ENCODE peak calls at places on chromosome 10, in six cellular contexts. V is choroid plexus epithelial cell, Q is cardiac fibroblast, P is NB4, F is A549, C is astrocyte of the spinal cord. W is an unnamed sample.

GRCh38 chr10:132313305-132313704 is 5.6 kb upstream of the STK32C start:
- DNase-seq in V (no peak), Q (no peak), P (no peak), F (no peak), C (no peak), W (no peak)

GRCh38 chr10:7316839-7317238 is 94.0 kb downstream of the SFMBT2 start:
- DNase-seq in V (no peak), Q (no peak), P (no peak), F (no peak), C (no peak), W (no peak)

GRCh38 chr10:127135844-127136577 is 60.4 kb downstream of the INSYN2A start:
- DNase-seq in V (no peak), Q (no peak), P (no peak), F (no peak), C (no peak), W (no peak)

GRCh38 chr10:51462076-51462779 is 237.2 kb downstream of the CSTF2T start:
- DNase-seq in V (no peak), Q (no peak), P (no peak), F (no peak), C (no peak), W (no peak)

GRCh38 chr10:86970152-86970886 is 2.0 kb downstream of the ADIRF start:
- DNase-seq in V (no peak), Q (peak), P (peak), F (no peak), C (peak), W (no peak)

GRCh38 chr10:20207700-20208099 is 391.5 kb downstream of the PLXDC2 start:
- DNase-seq in V (no peak), Q (no peak), P (no peak), F (no peak), C (no peak), W (no peak)

GRCh38 chr10:74825033-74825370 is 1.4 kb upstream of the KAT6B start:
- DNase-seq in V (no peak), Q (no peak), P (peak), F (peak), C (no peak), W (no peak)

GRCh38 chr10:119817991-119818888 is 54.4 kb downstream of the MCMBP start:
- DNase-seq in V (peak), Q (peak), P (no peak), F (no peak), C (peak), W (peak)

GRCh38 chr10:106508920-106509319 is 655.6 kb downstream of the SORCS1 start:
- DNase-seq in V (no peak), Q (no peak), P (no peak), F (no peak), C (no peak), W (no peak)

GRCh38 chr10:76316234-76316633 is 884.8 kb downstream of the LRMDA start:
- DNase-seq in V (no peak), Q (no peak), P (no peak), F (no peak), C (no peak), W (no peak)

GRCh38 chr10:114276671-114277070 is 37.6 kb downstream of the VWA2 start:
- DNase-seq in V (no peak), Q (no peak), P (no peak), F (no peak), C (no peak), W (no peak)

GRCh38 chr10:29895436-29895835 is 163.9 kb downstream of the JCAD start:
- DNase-seq in V (peak), Q (peak), P (no peak), F (no peak), C (peak), W (peak)

GRCh38 chr10:7763929-7764328 is 23.9 kb downstream of the KIN start:
- DNase-seq in V (no peak), Q (peak), P (no peak), F (no peak), C (no peak), W (no peak)

GRCh38 chr10:67697646-67698245 is 1.8 kb upstream of the CTNNA3 start:
- DNase-seq in V (peak), Q (peak), P (peak), F (peak), C (peak), W (peak)

GRCh38 chr10:121521794-121522556 is 76.3 kb downstream of the FGFR2 start:
- DNase-seq in V (no peak), Q (no peak), P (no peak), F (no peak), C (no peak), W (no peak)

DNA sequence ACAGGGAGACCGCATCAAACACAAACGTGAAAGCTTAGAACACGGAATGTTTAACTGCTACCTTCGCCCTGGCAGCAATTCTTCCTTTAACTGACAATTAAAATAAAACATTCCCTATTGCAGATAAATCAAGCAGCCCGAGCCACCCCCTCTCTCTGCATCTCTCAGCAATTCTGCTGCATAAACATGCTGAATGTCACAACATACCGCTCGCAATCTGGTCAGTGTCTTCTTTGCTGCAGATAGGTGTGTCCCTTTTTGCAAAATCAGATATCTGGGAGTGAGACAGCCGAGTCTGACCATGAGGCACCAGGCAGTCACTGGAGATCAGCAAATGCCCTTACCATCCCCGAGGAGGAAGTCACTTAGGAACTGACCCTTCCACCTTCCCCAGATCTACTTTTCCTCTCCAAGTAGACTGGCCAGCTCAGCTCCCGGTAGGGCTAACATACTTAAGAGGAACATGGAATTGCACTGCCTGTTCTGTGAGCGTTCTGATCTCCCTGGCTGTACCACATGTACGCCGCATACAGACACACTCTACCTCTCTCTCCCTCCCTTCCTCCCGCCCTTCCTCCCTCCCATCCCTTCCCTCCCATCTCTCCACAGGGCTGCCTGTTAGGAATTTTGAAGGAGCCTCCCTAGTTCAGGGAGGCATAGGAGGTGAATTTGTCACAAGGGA is at the start of gene FRMD4A:
- DNase-seq in V (no peak), Q (no peak), P (no peak), F (no peak), C (no peak), W (no peak)
- H3K4me3 ChIP-seq in V (no peak), Q (no peak), P (no peak), F (no peak), C (no peak), W (no peak)

DNA sequence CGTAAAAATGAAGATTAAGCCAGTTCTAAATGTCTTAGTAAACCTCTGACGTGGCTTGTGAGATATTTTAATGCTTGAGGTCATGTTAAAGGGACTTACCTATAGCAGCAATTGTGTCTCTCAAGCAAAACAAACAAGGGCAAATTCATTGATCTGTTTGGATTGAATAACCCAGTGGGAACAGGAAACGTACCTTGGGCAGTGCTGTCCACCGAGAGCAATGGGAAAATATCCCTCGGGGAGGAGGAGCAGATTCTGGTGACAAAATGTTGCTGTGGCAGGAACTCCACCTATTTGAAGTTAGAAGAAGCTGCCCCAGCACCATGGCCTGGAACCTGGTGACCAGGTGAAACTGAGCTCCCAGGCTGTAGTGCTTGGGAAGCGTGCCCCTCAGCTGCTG is 107.1 kb upstream of the FZD8 start:
- DNase-seq in V (no peak), Q (no peak), P (no peak), F (no peak), C (no peak), W (no peak)
- TF ChIP-seq CTCF in V (no peak), Q (no peak), P (no peak), F (no peak), C (no peak), W (no peak)

GRCh38 chr10:61970182-61971015 is 68.9 kb downstream of the ARID5B start:
- DNase-seq in V (peak), Q (peak), P (no peak), F (no peak), C (peak), W (no peak)
- H3K4me3 ChIP-seq in V (no peak), Q (no peak), P (no peak), F (no peak), C (no peak), W (no peak)

GRCh38 chr10:89245802-89246201 is 5.8 kb downstream of the LIPA start:
- DNase-seq in V (no peak), Q (no peak), P (no peak), F (no peak), C (no peak), W (no peak)
- TF ChIP-seq CTCF in V (peak), Q (no peak), P (no peak), F (no peak), C (no peak), W (no peak)

GRCh38 chr10:92689663-92690210 is at the start of gene HHEX:
- DNase-seq in V (peak), Q (peak), P (peak), F (peak), C (peak), W (no peak)
- H3K4me3 ChIP-seq in V (peak), Q (peak), P (peak), F (peak), C (peak), W (peak)

DNA sequence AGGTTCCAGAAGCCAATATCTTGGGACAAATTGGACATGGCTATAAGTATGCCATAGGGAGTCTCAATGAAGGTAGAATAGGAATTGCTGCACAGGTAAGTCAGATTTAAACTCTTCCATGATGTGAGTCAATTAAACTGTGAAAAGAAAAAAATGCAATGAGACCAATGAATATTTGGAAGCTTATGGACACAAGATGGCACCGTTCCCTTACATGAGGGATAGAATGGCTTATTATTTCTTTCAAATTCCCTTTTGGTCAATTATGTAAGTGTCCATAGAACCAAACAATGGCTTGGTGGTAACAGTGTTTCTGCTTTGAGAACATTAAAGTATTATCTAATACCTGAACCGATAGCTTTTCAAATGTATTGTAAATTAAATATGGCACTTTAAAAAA is 35.6 kb downstream of the ACADSB start:
- DNase-seq in V (peak), Q (peak), P (peak), F (no peak), C (peak), W (no peak)
- TF ChIP-seq CTCF in V (peak), Q (no peak), P (peak), F (peak), C (peak), W (no peak)

DNA sequence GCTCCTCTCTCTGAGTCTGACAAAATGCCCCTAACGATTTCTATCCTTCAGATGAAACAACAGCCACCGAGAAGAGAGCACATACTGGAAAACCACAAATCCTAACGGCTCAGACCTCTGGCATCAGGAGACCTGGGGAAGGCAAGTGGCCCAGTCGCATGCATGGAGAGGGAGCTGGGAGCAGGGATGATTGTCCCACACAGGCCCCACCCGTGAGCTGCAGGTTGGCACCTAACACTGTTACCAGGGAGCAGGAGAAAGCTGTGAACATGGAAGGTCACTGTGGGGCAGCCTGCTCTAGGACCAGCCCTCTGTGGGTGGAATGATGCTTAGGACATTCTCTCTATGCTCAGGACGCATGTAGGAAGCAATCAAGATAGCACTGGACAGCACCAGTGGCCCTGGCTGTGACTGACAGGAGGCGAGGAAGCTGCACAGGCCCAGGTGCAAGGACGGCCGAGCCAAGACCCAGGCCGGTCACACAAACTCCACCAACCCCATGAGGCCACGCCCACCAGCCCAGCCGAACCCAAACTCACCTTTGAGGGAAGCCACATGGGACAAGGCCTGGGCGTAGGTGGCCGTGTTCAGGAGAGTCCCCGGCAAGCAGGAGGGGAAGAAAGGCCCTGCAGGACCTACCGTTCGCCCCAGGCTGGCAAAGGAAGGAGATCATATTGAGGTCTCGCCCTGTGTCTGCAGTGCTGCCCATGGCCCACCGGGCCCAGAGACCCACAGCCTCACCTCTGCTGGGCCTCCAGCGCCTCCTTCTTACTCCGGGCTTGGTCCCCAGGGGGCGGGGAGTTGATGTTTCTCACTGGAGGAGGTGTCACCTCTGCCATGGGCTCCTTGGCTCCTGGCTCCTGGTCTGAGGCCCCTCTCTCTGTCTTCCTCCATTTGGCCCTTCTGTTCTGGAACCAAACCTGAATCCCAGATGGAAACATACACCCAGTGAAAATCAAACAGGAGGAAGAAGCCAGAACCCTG is 9.7 kb downstream of the DRGX start:
- DNase-seq in V (no peak), Q (no peak), P (no peak), F (no peak), C (no peak), W (no peak)
- H3K4me3 ChIP-seq in V (no peak), Q (no peak), P (no peak), F (no peak), C (no peak), W (no peak)

W was measured in brain microvascular endothelial cell.